ENCODE peak calls at places on chromosomes 11 and 22, in seven cellular contexts. B, J, L, G, K, O and Z are unnamed samples.

GRCh38 chr11:123181075-123181474 is 14.0 kb downstream of the CLMP start:
- DNase-seq in O (no peak), G (no peak), J (no peak), B (no peak), K (no peak), L (no peak), Z (no peak)

GRCh38 chr11:117747892-117748291 is 49.1 kb downstream of the DSCAML1 start:
- DNase-seq in L (no peak), O (no peak), G (no peak), B (no peak), K (no peak), J (no peak), Z (no peak)

GRCh38 chr11:112118176-112118575 is 31.5 kb downstream of the SDHD start:
- DNase-seq in O (no peak), K (no peak), J (no peak), B (no peak), L (no peak), G (no peak), Z (no peak)

GRCh38 chr22:25404556-25404922 is 159.9 kb upstream of the GRK3 start:
- DNase-seq in B (no peak), K (no peak), L (no peak), G (no peak), J (peak; percentile 90), O (no peak), Z (no peak)

GRCh38 chr11:1899100-1899499 is 7.4 kb upstream of the PRR33 start:
- DNase-seq in L (no peak), G (no peak), O (no peak), K (no peak), B (no peak), J (no peak), Z (no peak)

GRCh38 chr11:20031155-20032001 is 128.9 kb downstream of the DBX1 start:
- DNase-seq in L (no peak), B (no peak), J (no peak), G (no peak), O (no peak), K (no peak), Z (peak; percentile 88)

GRCh38 chr11:2685566-2686359 is 14.0 kb downstream of the KCNQ1OT1 start:
- DNase-seq in J (peak; percentile 48), L (no peak), O (no peak), K (peak; percentile 68), G (no peak), B (no peak), Z (no peak)

GRCh38 chr11:9574806-9575530 is 1.5 kb downstream of the WEE1 start:
- DNase-seq in L (peak; percentile 74), G (no peak), O (peak; percentile 62), K (no peak), J (peak; percentile 86), B (peak; percentile 34), Z (peak; percentile 87)

GRCh38 chr22:24413271-24413670 is 14.1 kb upstream of the ADORA2A start:
- DNase-seq in K (no peak), G (no peak), O (no peak), J (no peak), L (no peak), B (no peak), Z (no peak)

GRCh38 chr11:11865449-11865848 is 23.7 kb downstream of the USP47 start:
- DNase-seq in L (no peak), J (no peak), B (no peak), O (no peak), G (no peak), K (no peak), Z (no peak)

GRCh38 chr22:32905400-32905799 is 103.9 kb downstream of the TIMP3 start:
- DNase-seq in J (no peak), G (no peak), B (no peak), O (no peak), K (no peak), L (no peak), Z (no peak)

GRCh38 chr11:43984519-43985385 is 42.3 kb downstream of the C11orf96 start:
- DNase-seq in B (no peak), G (no peak), O (no peak), L (no peak), J (no peak), K (no peak), Z (no peak)

GRCh38 chr22:28989484-28989883 is 72.1 kb downstream of the C22orf31 start:
- DNase-seq in G (no peak), O (no peak), K (no peak), L (peak; percentile 26), J (no peak), B (no peak), Z (no peak)

GRCh38 chr11:69915151-69915500 is 95.9 kb upstream of the FGF3 start:
- DNase-seq in B (no peak), G (no peak), L (no peak), K (no peak), O (peak; percentile 50), J (no peak), Z (peak; percentile 37)

GRCh38 chr11:77201370-77201769 is 73.3 kb downstream of the MYO7A start:
- DNase-seq in K (peak; percentile 66), J (no peak), G (no peak), L (no peak), B (no peak), O (no peak), Z (no peak)

GRCh38 chr11:109853156-109853776 is 239.9 kb upstream of the ZC3H12C start:
- DNase-seq in L (no peak), O (peak; percentile 18), G (no peak), B (peak; percentile 20), K (no peak), J (no peak), Z (peak; percentile 64)

GRCh38 chr11:34789196-34789834 is 126.9 kb downstream of the APIP start:
- DNase-seq in L (no peak), K (no peak), O (no peak), B (no peak), G (no peak), J (no peak), Z (no peak)

GRCh38 chr11:126061707-126062678 is 673 bp downstream of the CDON start:
- DNase-seq in J (peak; percentile 83), L (no peak), B (peak; percentile 28), O (peak; percentile 57), K (no peak), G (peak; percentile 44), Z (no peak)

GRCh38 chr22:37999236-37999635 is 14.9 kb upstream of the SOX10 start:
- DNase-seq in L (no peak), G (peak; percentile 9), B (no peak), J (no peak), K (no peak), O (peak; percentile 64), Z (no peak)

GRCh38 chr11:87417951-87418350 is 380.2 kb downstream of the TMEM135 start:
- DNase-seq in J (no peak), L (no peak), G (no peak), B (no peak), O (no peak), K (no peak), Z (no peak)

GRCh38 chr11:87425391-87425790 is 387.7 kb downstream of the TMEM135 start:
- DNase-seq in K (no peak), L (no peak), G (no peak), B (no peak), O (no peak), J (no peak), Z (peak; percentile 68)

GRCh38 chr11:87422566-87422965 is 384.8 kb downstream of the TMEM135 start:
- DNase-seq in B (no peak), G (no peak), O (peak; percentile 60), J (no peak), L (no peak), K (no peak), Z (peak; percentile 26)

GRCh38 chr11:87423161-87423560 is 385.4 kb downstream of the TMEM135 start:
- DNase-seq in G (no peak), J (no peak), O (no peak), K (no peak), B (no peak), L (no peak), Z (no peak)

DNA sequence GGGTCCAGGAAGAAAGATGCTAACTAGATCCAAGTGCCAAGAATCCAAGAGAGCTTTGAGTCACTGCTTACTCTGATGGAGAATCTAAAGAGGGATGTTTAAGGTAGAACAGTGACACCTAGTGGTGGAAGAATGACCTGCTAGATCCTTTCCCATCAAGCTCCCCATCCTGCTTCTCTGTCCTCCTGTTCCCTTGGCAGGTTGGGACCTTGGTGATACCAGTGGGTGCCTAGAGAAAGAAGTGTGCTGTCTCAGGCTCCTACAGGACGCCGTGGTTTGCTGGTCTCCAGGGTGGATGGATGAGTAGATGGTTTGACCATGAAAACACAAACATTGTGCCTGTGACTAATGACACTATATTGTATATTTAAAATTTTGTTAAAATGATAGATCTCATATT is 383.7 kb downstream of the TMEM135 start:
- DNase-seq in B (peak; percentile 58), G (peak; percentile 22), L (no peak), K (no peak), O (peak; percentile 56), J (no peak), Z (peak; percentile 83)
- TF ChIP-seq CTCF in B (peak; percentile 84), G (peak; percentile 88), L (no peak), K (peak; percentile 76), O (peak; percentile 56), J (peak; percentile 81), Z (peak; percentile 94)

DNA sequence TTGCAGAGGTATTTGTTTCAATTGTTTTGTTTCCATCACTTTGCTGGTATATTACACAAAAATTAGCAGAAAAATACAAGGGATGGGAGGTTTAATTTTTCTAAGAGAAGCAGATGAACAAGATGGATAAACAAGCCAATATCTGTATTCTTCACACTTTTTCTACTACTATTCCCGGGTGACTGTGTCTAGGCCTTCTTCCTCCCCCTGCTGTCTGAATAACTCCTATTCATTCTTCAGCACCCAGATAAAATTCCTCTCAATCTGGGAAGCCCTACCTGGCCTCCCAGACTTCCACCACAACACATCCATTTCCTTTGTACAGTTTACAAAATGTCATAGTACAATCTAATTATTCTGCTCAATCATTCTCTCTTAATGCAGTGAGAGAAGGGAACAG is 666.6 kb upstream of the TENM4 start:
- DNase-seq in G (no peak), K (no peak), B (no peak), O (no peak), L (no peak), J (no peak), Z (no peak)
- TF ChIP-seq CTCF in G (no peak), K (no peak), B (no peak), O (no peak), L (no peak), J (no peak), Z (peak; percentile 63)

GRCh38 chr11:55701429-55701828 is 39.4 kb downstream of the OR4C6 start:
- DNase-seq in G (no peak), B (no peak), J (no peak), L (no peak), O (no peak), K (no peak), Z (no peak)

GRCh38 chr11:55707029-55707428 is 45.0 kb downstream of the OR4C6 start:
- DNase-seq in G (no peak), J (no peak), L (no peak), B (no peak), K (no peak), O (peak; percentile 23), Z (peak; percentile 12)
- TF ChIP-seq CTCF in G (peak; percentile 37), J (peak; percentile 21), L (no peak), B (peak; percentile 67), K (no peak), O (peak; percentile 74), Z (peak; percentile 78)

GRCh38 chr11:96474263-96474662 is 84.5 kb downstream of the JRKL start:
- DNase-seq in L (no peak), J (no peak), O (no peak), G (no peak), K (no peak), B (no peak), Z (no peak)

GRCh38 chr11:96470521-96470920 is 80.7 kb downstream of the JRKL start:
- DNase-seq in B (no peak), J (no peak), G (no peak), O (no peak), K (no peak), L (no peak), Z (no peak)

GRCh38 chr11:96466607-96467006 is 76.8 kb downstream of the JRKL start:
- DNase-seq in L (no peak), G (no peak), O (no peak), K (no peak), J (no peak), B (no peak), Z (no peak)

GRCh38 chr11:96472085-96472484 is 82.3 kb downstream of the JRKL start:
- DNase-seq in L (no peak), G (no peak), O (no peak), B (no peak), K (no peak), J (no peak), Z (no peak)
- TF ChIP-seq CTCF in L (no peak), G (no peak), O (no peak), B (no peak), K (no peak), J (no peak), Z (no peak)